ENCODE peak calls at places on chromosomes 2 and 18, in ten cellular contexts. R is cardiac muscle cell, G is PC-3, U is tibial artery, N is A673, D is heart left ventricle, I is pancreas, J is mesenchymal stem cell, B is keratinocyte, W is HCT116. P is an unnamed sample. For H3K4me1 and H3K36me3, the result is how much of the 10 kb centered on the place peaks cover.

GRCh38 chr2:132902626-132903025 is 232.6 kb upstream of the LYPD1 start:
- DNase-seq in N (no peak), U (no peak), R (no peak), W (no peak), I (no peak), J (no peak), B (no peak), G (no peak), D (no peak), P (no peak)

GRCh38 chr2:198374375-198375072 is 570.1 kb downstream of the PLCL1 start:
- DNase-seq in I (no peak), B (peak), W (no peak), J (peak), R (peak), D (no peak), G (peak), U (no peak), N (peak), P (no peak)

GRCh38 chr18:10041180-10041579 is 127.4 kb downstream of the VAPA start:
- DNase-seq in J (peak), B (no peak), R (peak), D (peak), I (no peak), U (peak), W (no peak), N (no peak), G (no peak), P (peak)

GRCh38 chr2:209772316-209772715 is 684 bp downstream of the UNC80 start:
- DNase-seq in N (no peak), G (no peak), W (no peak), B (no peak), U (no peak), J (no peak), R (no peak), I (no peak), D (no peak), P (no peak)

GRCh38 chr2:201151127-201152074 is 31.5 kb upstream of the CASP10 start:
- DNase-seq in G (peak), D (no peak), B (peak), U (no peak), N (peak), I (no peak), J (peak), W (peak), R (peak), P (no peak)

GRCh38 chr2:72150157-72150960 is 2.7 kb upstream of the CYP26B1 start:
- DNase-seq in R (peak), B (peak), D (peak), W (peak), U (peak), N (peak), I (peak), J (peak), G (peak), P (no peak)

GRCh38 chr18:76554788-76555187 is 59.7 kb upstream of the ZNF516 start:
- DNase-seq in I (no peak), D (no peak), G (no peak), W (no peak), B (no peak), N (no peak), U (no peak), J (peak), R (no peak), P (no peak)

GRCh38 chr2:192775461-192776262 is 580.9 kb upstream of the TMEFF2 start:
- DNase-seq in G (no peak), R (no peak), N (peak), W (no peak), J (no peak), D (no peak), I (no peak), B (no peak), U (no peak), P (no peak)

GRCh38 chr18:14189858-14190257 is 57.6 kb upstream of the ZNF519 start:
- DNase-seq in N (no peak), R (peak), U (no peak), I (no peak), J (no peak), D (no peak), B (no peak), W (peak), G (peak), P (no peak)

GRCh38 chr2:70886541-70886987 is 49.1 kb upstream of the ATP6V1B1 start:
- DNase-seq in G (no peak), I (peak), U (no peak), R (no peak), B (no peak), N (no peak), J (no peak), D (no peak), W (no peak), P (no peak)

GRCh38 chr2:157216421-157216965 is 41.0 kb upstream of the GALNT5 start:
- DNase-seq in N (no peak), J (no peak), W (no peak), R (no peak), B (no peak), U (no peak), I (no peak), G (no peak), D (no peak), P (no peak)

GRCh38 chr18:27627927-27628326 is 442.8 kb upstream of the CHST9 start:
- DNase-seq in N (peak), I (no peak), B (no peak), D (no peak), J (no peak), W (no peak), U (no peak), R (no peak), G (peak), P (no peak)

GRCh38 chr2:128495996-128496547 is 177.4 kb upstream of the HS6ST1 start:
- DNase-seq in W (no peak), I (no peak), D (no peak), B (no peak), J (no peak), R (peak), G (no peak), N (no peak), U (no peak), P (peak)

GRCh38 chr2:65880451-65880850 is 448.1 kb upstream of the SPRED2 start:
- DNase-seq in R (no peak), U (no peak), D (no peak), N (peak), B (peak), J (no peak), W (no peak), I (no peak), G (no peak), P (no peak)

GRCh38 chr2:195818521-195818920 is 161.5 kb downstream of the SLC39A10 start:
- DNase-seq in U (no peak), B (no peak), D (no peak), R (no peak), G (peak), W (no peak), J (peak), I (no peak), N (no peak), P (no peak)

GRCh38 chr2:59490994-59491393 is 1062.5 kb downstream of the BCL11A start:
- DNase-seq in I (no peak), G (no peak), B (no peak), N (no peak), R (no peak), D (no peak), J (no peak), U (no peak), W (no peak), P (no peak)

GRCh38 chr18:3081558-3081957 is 68.6 kb upstream of the LPIN2 start:
- DNase-seq in R (no peak), D (no peak), J (no peak), I (no peak), G (no peak), N (peak), U (no peak), B (no peak), W (no peak), P (no peak)

GRCh38 chr2:118089015-118089800 is 937 bp downstream of the INSIG2 start:
- DNase-seq in U (peak), B (no peak), I (no peak), W (no peak), J (peak), N (peak), D (no peak), G (peak), R (peak), P (no peak)

GRCh38 chr2:161165811-161166210 is 5.6 kb downstream of the TANK start:
- DNase-seq in N (no peak), U (no peak), I (no peak), D (no peak), B (no peak), J (peak), R (no peak), G (no peak), W (no peak), P (no peak)

GRCh38 chr18:34031810-34032209 is 192.9 kb downstream of the NOL4 start:
- DNase-seq in D (no peak), N (no peak), J (no peak), R (no peak), G (peak), W (no peak), I (no peak), U (no peak), B (no peak), P (no peak)

GRCh38 chr2:212928681-212929080 is 222.7 kb downstream of the IKZF2 start:
- DNase-seq in B (no peak), J (peak), D (no peak), N (no peak), U (no peak), R (peak), G (no peak), I (no peak), W (no peak), P (no peak)

GRCh38 chr2:170924969-170925368 is 4.1 kb upstream of the GORASP2 start:
- DNase-seq in N (no peak), R (no peak), J (no peak), U (no peak), I (no peak), B (no peak), W (no peak), G (no peak), D (no peak), P (no peak)

GRCh38 chr2:205766765-205767359 is 84.6 kb downstream of the NRP2 start:
- DNase-seq in R (peak), G (peak), W (no peak), U (peak), J (peak), N (peak), D (peak), B (no peak), I (peak), P (peak)

GRCh38 chr2:201448701-201449100 is 2.6 kb downstream of the TRAK2 start:
- DNase-seq in I (no peak), W (no peak), D (no peak), B (no peak), N (no peak), U (no peak), G (peak), R (no peak), J (no peak), P (no peak)

GRCh38 chr2:238105506-238106338 is 5.6 kb downstream of the ESPNL start:
- DNase-seq in U (peak), I (peak), W (no peak), N (no peak), G (no peak), J (no peak), B (no peak), D (peak), R (no peak), P (peak)

GRCh38 chr2:196336715-196337617 is 165.6 kb upstream of the STK17B start:
- DNase-seq in J (peak), R (peak), W (no peak), G (peak), N (peak), U (no peak), D (no peak), B (no peak), I (no peak), P (no peak)

GRCh38 chr18:43590182-43590903 is 313.1 kb upstream of the SYT4 start:
- DNase-seq in I (peak), N (no peak), W (no peak), B (no peak), R (no peak), G (peak), U (no peak), D (no peak), J (no peak), P (peak)

GRCh38 chr2:17355608-17356329 is 162.5 kb downstream of the RAD51AP2 start:
- DNase-seq in R (no peak), D (no peak), I (no peak), W (no peak), G (no peak), J (no peak), U (no peak), B (no peak), N (no peak), P (no peak)

GRCh38 chr2:169827272-169828140 is at the start of gene UBR3:
- DNase-seq in I (peak), N (peak), R (peak), W (peak), J (peak), B (no peak), G (peak), U (peak), D (peak), P (peak)

GRCh38 chr2:72112981-72113846 is 34.4 kb downstream of the CYP26B1 start:
- DNase-seq in N (no peak), J (no peak), U (no peak), I (no peak), D (no peak), B (no peak), W (no peak), R (no peak), G (no peak), P (no peak)

DNA sequence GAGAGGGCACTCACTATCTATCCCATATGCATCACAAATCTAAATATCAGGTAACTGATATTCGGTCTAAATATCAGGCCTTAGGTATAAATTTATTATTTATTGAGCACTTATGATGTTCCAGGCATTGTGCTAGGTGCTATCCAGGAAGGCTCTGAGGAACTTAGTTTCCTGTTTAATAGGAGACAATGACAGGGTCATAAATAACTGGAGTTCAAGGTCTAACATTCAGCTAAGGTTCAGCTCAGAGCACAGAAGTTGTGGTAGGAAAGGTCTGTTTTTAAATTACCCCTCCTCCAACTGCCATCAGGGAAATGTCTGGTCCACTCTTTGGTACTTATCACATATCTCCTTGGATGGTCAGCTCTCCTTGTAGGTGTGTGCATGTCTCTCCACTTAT is 193.6 kb downstream of the AGPS start:
- DNase-seq in U (no peak), J (no peak), W (no peak), D (no peak), R (no peak), B (no peak), N (no peak), G (no peak), I (no peak), P (no peak)
- H3K4me1 ChIP-seq in U (under half), J (under half), W (under half), D (under half), R (under half), B (under half), N (under half), G (under half), I (under half), P (under half)

DNA sequence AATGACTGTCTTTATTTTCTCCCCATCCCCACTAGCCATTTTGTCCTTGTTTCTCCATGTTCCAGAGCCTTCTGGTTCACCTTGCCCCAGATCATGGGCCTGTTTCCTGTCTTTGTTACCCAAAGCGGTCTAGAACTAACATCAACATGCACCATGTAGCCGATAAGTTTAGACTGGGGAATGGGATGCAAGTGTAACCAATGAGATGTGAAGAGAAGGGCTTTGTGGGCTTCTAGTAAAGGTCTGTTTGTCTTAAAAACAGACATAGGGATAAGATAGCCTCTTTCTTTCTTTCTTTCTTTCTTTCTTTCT is 25.7 kb downstream of the INPP5D start:
- DNase-seq in N (no peak), D (no peak), B (no peak), U (no peak), J (no peak), I (no peak), W (no peak), G (no peak), R (no peak), P (no peak)
- H3K36me3 ChIP-seq in N (under half), D (under half), B (under half), U (under half), J (under half), I (under half), W (under half), G (under half), R (under half), P (under half)

DNA sequence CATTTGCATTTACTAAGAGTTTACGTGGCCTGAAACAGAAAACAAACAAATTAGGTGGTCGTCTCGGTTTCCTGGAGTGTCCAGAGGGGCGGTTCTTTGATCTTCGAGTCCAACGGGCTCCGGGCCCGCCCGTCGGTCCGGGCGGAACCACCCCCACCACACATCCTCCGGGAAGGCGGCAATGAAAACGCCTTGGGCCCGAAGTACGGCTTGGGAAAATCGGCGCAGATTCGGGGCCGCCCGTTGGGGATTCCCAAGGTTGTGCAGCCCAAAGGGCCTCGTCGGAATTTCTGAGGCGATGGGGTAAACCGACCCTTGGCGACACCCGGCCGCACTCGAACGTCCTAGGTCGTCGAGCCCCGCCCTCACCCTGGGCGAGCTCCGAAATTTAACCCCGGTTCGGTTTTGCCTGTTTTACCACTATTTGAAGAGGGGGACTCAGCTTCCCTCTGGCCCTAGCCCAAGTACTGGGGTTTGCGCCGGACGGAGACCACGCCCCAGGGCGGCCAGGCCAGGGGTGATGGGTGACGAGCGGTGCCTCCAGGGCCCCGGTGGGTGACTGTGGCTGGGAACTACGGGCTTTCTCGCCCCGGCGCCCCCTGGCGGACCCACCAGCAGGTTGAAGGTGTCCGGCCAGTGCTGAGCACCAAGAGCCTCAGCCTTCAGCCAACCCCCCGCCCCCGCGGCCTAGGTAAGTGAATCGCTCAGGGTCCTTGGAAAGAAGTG is 1.9 kb upstream of the CFAP53 start:
- DNase-seq in N (peak), W (no peak), B (no peak), J (peak), U (peak), G (no peak), R (peak), D (peak), I (peak), P (peak)
- H3K4me3 ChIP-seq in N (peak), W (no peak), B (peak), J (no peak), U (peak), G (no peak), R (no peak), D (peak), I (peak), P (peak)

GRCh38 chr18:11052800-11053199 is 96.6 kb downstream of the PIEZO2 start:
- DNase-seq in R (peak), G (no peak), W (no peak), N (no peak), D (no peak), I (no peak), J (peak), B (no peak), U (no peak), P (no peak)

GRCh38 chr18:11053293-11053692 is 96.1 kb downstream of the PIEZO2 start:
- DNase-seq in N (no peak), B (no peak), I (no peak), W (no peak), D (no peak), G (no peak), U (no peak), J (no peak), R (no peak), P (no peak)

GRCh38 chr18:11047817-11048216 is 101.6 kb downstream of the PIEZO2 start:
- DNase-seq in N (no peak), W (no peak), G (no peak), R (no peak), I (no peak), B (no peak), J (no peak), D (no peak), U (no peak), P (no peak)

GRCh38 chr18:11051462-11051861 is 97.9 kb downstream of the PIEZO2 start:
- DNase-seq in I (no peak), U (no peak), N (no peak), R (no peak), G (no peak), W (no peak), B (no peak), D (no peak), J (no peak), P (no peak)

DNA sequence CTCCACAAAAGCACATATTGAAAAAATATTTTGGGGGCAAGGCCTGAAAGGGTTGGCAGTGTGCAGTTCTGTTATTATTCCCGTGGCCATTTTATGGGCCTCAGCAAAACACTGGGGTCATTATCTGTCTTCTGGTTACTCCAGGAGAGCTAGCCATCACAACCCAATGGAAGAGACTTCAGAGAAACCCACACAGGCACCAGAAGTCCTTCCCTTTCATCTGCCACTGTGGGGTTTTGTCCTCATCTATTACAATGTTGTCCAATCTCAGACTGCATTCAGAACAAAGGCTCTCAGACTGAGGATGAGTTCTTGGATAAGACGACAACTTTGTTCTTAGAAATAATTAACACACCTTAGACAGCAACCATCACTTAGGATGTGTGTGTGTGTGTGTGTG is 98.4 kb downstream of the PIEZO2 start:
- DNase-seq in U (no peak), B (no peak), J (no peak), I (no peak), D (no peak), N (no peak), R (no peak), W (no peak), G (no peak), P (no peak)
- H3K4me1 ChIP-seq in U (under half), B (under half), J (under half), I (under half), D (under half), N (under half), R (under half), W (under half), G (under half), P (under half)